ENCODE peak calls at places on chromosome 14, in four cellular contexts. Q is activated CD4-positive, CD25-positive, alpha-beta regulatory T cell treated with anti-CD3 and anti-CD28 coated beads, Interleukin-2, amount 50 U/mL, for 16 hours; H is psoas muscle; G is neural crest cell. J is an unnamed sample.

GRCh38 chr14:90759370-90760054 is 56.7 kb downstream of the TTC7B start:
- DNase-seq in H (no peak), G (no peak), Q (no peak), J (no peak)

GRCh38 chr14:91373591-91374245 is 43.9 kb downstream of the CCDC88C start:
- DNase-seq in G (no peak), H (no peak), Q (peak), J (no peak)

GRCh38 chr14:92651106-92651792 is 97.2 kb downstream of the LGMN start:
- DNase-seq in H (no peak), G (no peak), Q (peak), J (peak)

GRCh38 chr14:67622675-67623074 is 3.0 kb downstream of the ARG2 start:
- DNase-seq in Q (no peak), G (no peak), H (no peak), J (no peak)

GRCh38 chr14:62269204-62269603 is 507.0 kb downstream of the SNAPC1 start:
- DNase-seq in H (no peak), Q (no peak), G (no peak), J (no peak)

GRCh38 chr14:104136472-104137296 is 1.7 kb upstream of the KIF26A start:
- DNase-seq in G (no peak), H (peak), Q (no peak), J (no peak)

GRCh38 chr14:34059925-34060746 is 109.3 kb upstream of the EGLN3 start:
- DNase-seq in G (peak), H (peak), Q (no peak), J (peak)

GRCh38 chr14:95218472-95219193 is 61.3 kb upstream of the DICER1 start:
- DNase-seq in Q (no peak), G (no peak), H (no peak), J (no peak)

J was measured in stimulated activated CD4-positive, alpha-beta T cell treated with anti-CD3 and anti-CD28 coated beads, TNF-alpha, amount 100 ng/mL, for 1 hour.